ENCODE peak calls at places on chromosomes 7 and 10, in six cellular contexts. U is astrocyte of the spinal cord, Y is HFF-Myc, R is colonic mucosa, V is BE2C, O is ascending aorta. H is an unnamed sample.
A peak's percentile ranks its signal among the peaks of the same experiment; 100 is the strongest.

GRCh38 chr10:77513783-77514331 is 123.8 kb downstream of the KCNMA1 start:
- DNase-seq in U (peak; percentile 89), Y (no peak), R (peak; percentile 32), V (peak; percentile 94), O (peak; percentile 94), H (peak; percentile 92)

GRCh38 chr10:78541528-78542470 is 508.1 kb downstream of the RPS24 start:
- DNase-seq in U (peak; percentile 54), Y (no peak), R (peak; percentile 70), V (no peak), O (no peak), H (no peak)

GRCh38 chr7:15620491-15621185 is 58.8 kb upstream of the AGMO start:
- DNase-seq in U (no peak), Y (no peak), R (no peak), V (no peak), O (no peak), H (no peak)

GRCh38 chr7:45122975-45123860 is 11.7 kb upstream of the TBRG4 start:
- DNase-seq in U (no peak), Y (no peak), R (no peak), V (no peak), O (no peak), H (no peak)

GRCh38 chr10:43177588-43177987 is 39.3 kb downstream of the CSGALNACT2 start:
- DNase-seq in U (no peak), Y (no peak), R (no peak), V (no peak), O (no peak), H (no peak)

GRCh38 chr10:33086100-33086499 is 128.1 kb upstream of the ITGB1 start:
- DNase-seq in U (no peak), Y (no peak), R (no peak), V (no peak), O (no peak), H (no peak)

GRCh38 chr7:50644586-50644985 is 79.4 kb upstream of the DDC start:
- DNase-seq in U (no peak), Y (no peak), R (no peak), V (no peak), O (peak; percentile 37), H (no peak)

GRCh38 chr7:130939285-130940095 is 205.5 kb upstream of the KLF14 start:
- DNase-seq in U (peak; percentile 30), Y (no peak), R (no peak), V (no peak), O (no peak), H (no peak)

GRCh38 chr10:14686356-14686755 is 88.3 kb downstream of the FAM107B start:
- DNase-seq in U (no peak), Y (no peak), R (no peak), V (no peak), O (no peak), H (peak; percentile 68)

GRCh38 chr10:75032119-75032518 is 79.3 kb upstream of the SAMD8 start:
- DNase-seq in U (no peak), Y (no peak), R (no peak), V (no peak), O (no peak), H (no peak)

GRCh38 chr10:68231106-68231901 is 609 bp downstream of the ATOH7 start:
- DNase-seq in U (peak; percentile 64), Y (peak; percentile 21), R (peak; percentile 58), V (peak; percentile 79), O (peak; percentile 65), H (peak; percentile 55)
- TF ChIP-seq CTCF in U (peak; percentile 21), Y (no peak), R (no peak), V (peak; percentile 16), O (no peak), H (no peak)

DNA sequence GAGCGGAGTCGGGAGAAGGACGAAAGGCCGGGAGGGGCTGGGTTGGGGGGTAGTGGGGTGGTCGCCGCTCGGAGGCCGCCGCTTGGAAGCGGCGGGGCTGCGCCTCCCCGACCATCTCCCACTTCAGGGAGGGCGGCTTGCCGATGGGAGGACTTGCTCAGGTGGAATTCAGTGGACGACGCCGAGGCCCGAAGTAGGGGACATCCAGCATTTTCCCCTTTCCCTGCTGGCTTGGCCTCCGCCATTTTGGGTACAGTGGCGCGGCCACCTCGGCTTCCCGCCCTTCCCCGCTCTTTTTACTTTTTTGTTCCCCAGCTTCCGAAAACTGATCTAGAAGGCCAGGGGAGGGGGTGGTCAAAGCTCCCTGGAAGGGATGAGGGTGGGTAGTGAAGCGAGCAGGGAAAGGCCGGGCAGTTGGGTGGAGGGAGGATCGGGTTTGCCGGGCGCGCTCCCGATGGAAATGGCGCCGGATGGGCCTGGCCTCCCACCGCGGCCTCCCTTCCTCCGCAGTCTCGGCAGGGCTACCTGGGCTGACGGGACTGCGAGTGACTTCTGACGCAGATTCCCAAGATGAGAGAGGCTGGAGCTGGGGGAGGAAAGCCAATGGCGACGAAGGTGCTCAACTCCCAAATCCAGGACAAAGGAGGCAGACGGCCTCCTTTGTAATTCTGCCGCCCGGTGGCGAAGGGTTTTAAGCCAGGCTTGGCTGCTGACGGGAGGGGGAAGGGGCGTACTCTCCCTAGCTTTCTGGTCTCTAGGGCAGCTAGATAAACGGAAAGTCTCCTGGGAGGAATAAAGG is at the start of gene PBLD:
- DNase-seq in U (peak; percentile 86), Y (no peak), R (peak; percentile 83), V (peak; percentile 87), O (peak; percentile 81), H (peak; percentile 79)
- TF ChIP-seq CTCF in U (peak; percentile 54), Y (peak; percentile 18), R (no peak), V (peak; percentile 55), O (peak; percentile 48), H (peak; percentile 33)

GRCh38 chr10:122054046-122055025 is 65.4 kb downstream of the TACC2 start:
- DNase-seq in U (peak; percentile 57), Y (no peak), R (peak; percentile 63), V (peak; percentile 68), O (peak; percentile 76), H (no peak)
- TF ChIP-seq CTCF in U (peak; percentile 75), Y (peak; percentile 64), R (peak; percentile 66), V (peak; percentile 90), O (peak; percentile 70), H (peak; percentile 75)

GRCh38 chr10:101602767-101603398 is 14.8 kb downstream of the DPCD start:
- DNase-seq in U (peak; percentile 51), Y (peak; percentile 57), R (peak; percentile 69), V (peak; percentile 87), O (peak; percentile 72), H (peak; percentile 62)
- TF ChIP-seq CTCF in U (peak; percentile 82), Y (peak; percentile 98), R (peak; percentile 84), V (peak; percentile 99), O (peak; percentile 85), H (peak; percentile 98)

GRCh38 chr10:110613341-110613995 is 30.7 kb upstream of the RBM20 start:
- DNase-seq in U (no peak), Y (no peak), R (no peak), V (no peak), O (no peak), H (no peak)
- TF ChIP-seq CTCF in U (no peak), Y (no peak), R (no peak), V (no peak), O (no peak), H (no peak)